ENCODE peak calls at places on chromosome 9, in eight cellular contexts. One of them, this sample, is unnamed.

GRCh38 chr9:859251-859650 is 17.8 kb downstream of the DMRT1 start:
- DNase-seq in IMR-90: no peak
- DNase-seq in A673: no peak
- DNase-seq in pancreas: no peak
- DNase-seq in WERI-Rb-1: no peak
- DNase-seq in effector memory CD4-positive, alpha-beta T cell: no peak
- DNase-seq in mucosa of descending colon: no peak
- DNase-seq in AG04450: no peak
- DNase-seq in this sample: no peak

GRCh38 chr9:114321759-114322158 is 1.1 kb upstream of the ORM1 start:
- DNase-seq in IMR-90: peak
- DNase-seq in A673: no peak
- DNase-seq in pancreas: no peak
- DNase-seq in WERI-Rb-1: no peak
- DNase-seq in effector memory CD4-positive, alpha-beta T cell: no peak
- DNase-seq in mucosa of descending colon: peak
- DNase-seq in AG04450: no peak
- DNase-seq in this sample: no peak

GRCh38 chr9:122058707-122059106 is 34.4 kb downstream of the TTLL11 start:
- DNase-seq in IMR-90: no peak
- DNase-seq in A673: peak
- DNase-seq in pancreas: no peak
- DNase-seq in WERI-Rb-1: peak
- DNase-seq in effector memory CD4-positive, alpha-beta T cell: no peak
- DNase-seq in mucosa of descending colon: no peak
- DNase-seq in AG04450: no peak
- DNase-seq in this sample: no peak

GRCh38 chr9:128124873-128125574 is 2.5 kb downstream of the PTGES2 start:
- DNase-seq in IMR-90: peak
- DNase-seq in A673: peak
- DNase-seq in pancreas: peak
- DNase-seq in WERI-Rb-1: peak
- DNase-seq in effector memory CD4-positive, alpha-beta T cell: no peak
- DNase-seq in mucosa of descending colon: peak
- DNase-seq in AG04450: peak
- DNase-seq in this sample: peak

GRCh38 chr9:21810388-21810787 is 8.0 kb downstream of the MTAP start:
- DNase-seq in IMR-90: peak
- DNase-seq in A673: peak
- DNase-seq in pancreas: no peak
- DNase-seq in WERI-Rb-1: no peak
- DNase-seq in effector memory CD4-positive, alpha-beta T cell: no peak
- DNase-seq in mucosa of descending colon: no peak
- DNase-seq in AG04450: no peak
- DNase-seq in this sample: peak

GRCh38 chr9:136488247-136489214 is 5.7 kb upstream of the SEC16A start:
- DNase-seq in IMR-90: peak
- DNase-seq in A673: peak
- DNase-seq in pancreas: peak
- DNase-seq in WERI-Rb-1: peak
- DNase-seq in effector memory CD4-positive, alpha-beta T cell: peak
- DNase-seq in mucosa of descending colon: peak
- DNase-seq in AG04450: no peak
- DNase-seq in this sample: peak

GRCh38 chr9:6272229-6272597 is 56.0 kb upstream of the TPD52L3 start:
- DNase-seq in IMR-90: peak
- DNase-seq in A673: no peak
- DNase-seq in pancreas: no peak
- DNase-seq in WERI-Rb-1: no peak
- DNase-seq in effector memory CD4-positive, alpha-beta T cell: no peak
- DNase-seq in mucosa of descending colon: no peak
- DNase-seq in AG04450: peak
- DNase-seq in this sample: peak

GRCh38 chr9:131271506-131271931 is 4.8 kb downstream of the FAM78A start:
- DNase-seq in IMR-90: no peak
- DNase-seq in A673: no peak
- DNase-seq in pancreas: no peak
- DNase-seq in WERI-Rb-1: no peak
- DNase-seq in effector memory CD4-positive, alpha-beta T cell: no peak
- DNase-seq in mucosa of descending colon: peak
- DNase-seq in AG04450: no peak
- DNase-seq in this sample: no peak

GRCh38 chr9:133458643-133459312 is 1.0 kb upstream of the CACFD1 start:
- DNase-seq in IMR-90: no peak
- DNase-seq in A673: no peak
- DNase-seq in pancreas: no peak
- DNase-seq in WERI-Rb-1: no peak
- DNase-seq in effector memory CD4-positive, alpha-beta T cell: no peak
- DNase-seq in mucosa of descending colon: no peak
- DNase-seq in AG04450: no peak
- DNase-seq in this sample: no peak

GRCh38 chr9:6924988-6925563 is 167.3 kb downstream of the KDM4C start:
- DNase-seq in IMR-90: no peak
- DNase-seq in A673: no peak
- DNase-seq in pancreas: no peak
- DNase-seq in WERI-Rb-1: no peak
- DNase-seq in effector memory CD4-positive, alpha-beta T cell: no peak
- DNase-seq in mucosa of descending colon: no peak
- DNase-seq in AG04450: no peak
- DNase-seq in this sample: no peak

GRCh38 chr9:128082173-128082572 is 14.1 kb downstream of the SLC25A25 start:
- DNase-seq in IMR-90: no peak
- DNase-seq in A673: no peak
- DNase-seq in pancreas: no peak
- DNase-seq in WERI-Rb-1: no peak
- DNase-seq in effector memory CD4-positive, alpha-beta T cell: no peak
- DNase-seq in mucosa of descending colon: no peak
- DNase-seq in AG04450: no peak
- DNase-seq in this sample: peak

GRCh38 chr9:19922476-19923118 is 133.8 kb upstream of the SLC24A2 start:
- DNase-seq in IMR-90: peak
- DNase-seq in A673: peak
- DNase-seq in pancreas: no peak
- DNase-seq in WERI-Rb-1: peak
- DNase-seq in effector memory CD4-positive, alpha-beta T cell: no peak
- DNase-seq in mucosa of descending colon: no peak
- DNase-seq in AG04450: peak
- DNase-seq in this sample: peak

GRCh38 chr9:126439402-126439765 is 112.8 kb downstream of the MVB12B start:
- DNase-seq in IMR-90: peak
- DNase-seq in A673: no peak
- DNase-seq in pancreas: no peak
- DNase-seq in WERI-Rb-1: no peak
- DNase-seq in effector memory CD4-positive, alpha-beta T cell: no peak
- DNase-seq in mucosa of descending colon: no peak
- DNase-seq in AG04450: peak
- DNase-seq in this sample: peak

GRCh38 chr9:107422189-107422802 is 67.3 kb downstream of the KLF4 start:
- DNase-seq in IMR-90: peak
- DNase-seq in A673: peak
- DNase-seq in pancreas: peak
- DNase-seq in WERI-Rb-1: peak
- DNase-seq in effector memory CD4-positive, alpha-beta T cell: no peak
- DNase-seq in mucosa of descending colon: peak
- DNase-seq in AG04450: no peak
- DNase-seq in this sample: peak

GRCh38 chr9:22237497-22238363 is 208.9 kb upstream of the DMRTA1 start:
- DNase-seq in IMR-90: peak
- DNase-seq in A673: no peak
- DNase-seq in pancreas: no peak
- DNase-seq in WERI-Rb-1: no peak
- DNase-seq in effector memory CD4-positive, alpha-beta T cell: no peak
- DNase-seq in mucosa of descending colon: no peak
- DNase-seq in AG04450: peak
- DNase-seq in this sample: peak

GRCh38 chr9:94256007-94256406 is 3.1 kb upstream of the ZNF169 start:
- DNase-seq in IMR-90: no peak
- DNase-seq in A673: no peak
- DNase-seq in pancreas: no peak
- DNase-seq in WERI-Rb-1: no peak
- DNase-seq in effector memory CD4-positive, alpha-beta T cell: no peak
- DNase-seq in mucosa of descending colon: no peak
- DNase-seq in AG04450: no peak
- DNase-seq in this sample: no peak

DNA sequence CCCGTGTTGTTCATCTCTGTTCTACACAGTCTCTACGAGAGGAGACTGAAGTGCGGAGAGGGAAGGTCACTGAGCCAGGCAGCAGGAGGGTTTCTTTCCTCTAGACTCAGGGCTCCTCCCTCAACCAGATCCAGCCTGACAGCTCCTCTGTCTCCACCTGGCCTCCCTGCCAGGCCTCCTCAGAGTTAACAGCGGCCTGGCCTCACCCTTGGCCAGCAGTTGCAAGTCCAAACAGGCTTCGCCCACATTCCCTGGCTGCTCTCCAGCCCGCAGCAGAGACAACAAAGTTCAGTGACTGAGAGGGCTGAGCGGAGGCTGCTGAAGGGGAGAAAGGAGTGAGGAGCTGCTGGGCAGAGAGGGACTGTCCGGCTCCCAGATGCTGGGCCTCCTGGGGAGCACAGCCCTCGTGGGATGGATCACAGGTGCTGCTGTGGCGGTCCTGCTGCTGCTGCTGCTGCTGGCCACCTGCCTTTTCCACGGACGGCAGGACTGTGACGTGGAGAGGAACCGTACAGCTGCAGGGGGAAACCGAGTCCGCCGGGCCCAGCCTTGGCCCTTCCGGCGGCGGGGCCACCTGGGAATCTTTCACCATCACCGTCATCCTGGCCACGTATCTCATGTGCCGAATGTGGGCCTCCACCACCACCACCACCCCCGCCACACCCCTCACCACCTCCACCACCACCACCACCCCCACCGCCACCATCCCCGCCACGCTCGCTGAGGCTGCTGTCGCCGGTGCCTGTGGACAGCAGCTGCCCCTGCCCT is at the start of gene HRCT1:
- DNase-seq in IMR-90: peak
- DNase-seq in A673: peak
- DNase-seq in pancreas: peak
- DNase-seq in WERI-Rb-1: no peak
- DNase-seq in effector memory CD4-positive, alpha-beta T cell: no peak
- DNase-seq in mucosa of descending colon: peak
- DNase-seq in AG04450: peak
- DNase-seq in this sample: peak
- H3K4me3 ChIP-seq in IMR-90: no peak
- H3K4me3 ChIP-seq in A673: no peak
- H3K4me3 ChIP-seq in pancreas: no peak
- H3K4me3 ChIP-seq in WERI-Rb-1: no peak
- H3K4me3 ChIP-seq in effector memory CD4-positive, alpha-beta T cell: no peak
- H3K4me3 ChIP-seq in mucosa of descending colon: no peak
- H3K4me3 ChIP-seq in AG04450: peak
- H3K4me3 ChIP-seq in this sample: peak

DNA sequence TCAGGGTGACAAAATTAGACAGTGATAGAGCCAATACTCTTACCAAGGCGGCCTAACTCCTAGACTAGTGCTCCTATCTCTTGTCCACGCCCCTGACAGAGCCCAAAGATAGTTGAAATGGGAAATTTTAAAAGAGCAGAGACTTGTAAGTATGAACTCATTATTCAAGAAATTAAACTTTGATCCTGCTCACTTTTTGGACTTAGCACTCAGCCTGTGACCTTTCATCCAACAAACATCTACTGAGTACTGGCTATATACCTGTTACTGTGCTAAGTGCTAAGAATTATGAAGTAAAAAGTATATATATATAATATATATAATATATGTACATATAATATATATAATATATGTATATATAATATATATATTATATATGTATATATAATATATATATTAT is 1.2 kb downstream of the INVS start:
- DNase-seq in IMR-90: no peak
- DNase-seq in A673: peak
- DNase-seq in pancreas: no peak
- DNase-seq in WERI-Rb-1: no peak
- DNase-seq in effector memory CD4-positive, alpha-beta T cell: no peak
- DNase-seq in mucosa of descending colon: no peak
- DNase-seq in AG04450: no peak
- DNase-seq in this sample: no peak
- H3K4me3 ChIP-seq in IMR-90: no peak
- H3K4me3 ChIP-seq in A673: peak
- H3K4me3 ChIP-seq in pancreas: peak
- H3K4me3 ChIP-seq in WERI-Rb-1: no peak
- H3K4me3 ChIP-seq in effector memory CD4-positive, alpha-beta T cell: no peak
- H3K4me3 ChIP-seq in mucosa of descending colon: no peak
- H3K4me3 ChIP-seq in AG04450: peak
- H3K4me3 ChIP-seq in this sample: peak

DNA sequence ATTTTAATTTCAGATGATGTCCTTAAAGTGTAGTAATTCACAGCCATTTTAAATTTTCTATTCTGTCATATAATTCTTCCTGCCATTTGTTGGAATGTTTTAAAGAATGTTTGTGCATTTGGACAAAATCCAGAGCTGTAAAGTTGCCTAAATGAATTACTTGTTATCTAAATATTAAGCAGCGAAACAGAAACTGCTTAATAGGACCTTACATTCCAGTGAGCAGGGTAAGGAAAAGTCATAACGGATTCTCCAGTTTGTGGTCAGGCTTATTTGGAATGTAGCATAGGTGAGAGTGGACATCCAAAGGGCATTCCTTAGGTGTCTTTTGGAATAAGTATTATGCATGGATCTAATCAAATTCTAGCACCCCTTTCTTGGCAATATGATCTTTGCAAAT is 410.4 kb upstream of the PTPRD start:
- DNase-seq in IMR-90: no peak
- DNase-seq in A673: no peak
- DNase-seq in pancreas: no peak
- DNase-seq in WERI-Rb-1: no peak
- DNase-seq in effector memory CD4-positive, alpha-beta T cell: no peak
- DNase-seq in mucosa of descending colon: no peak
- DNase-seq in AG04450: no peak
- DNase-seq in this sample: no peak
- H3K4me3 ChIP-seq in IMR-90: no peak
- H3K4me3 ChIP-seq in A673: no peak
- H3K4me3 ChIP-seq in pancreas: no peak
- H3K4me3 ChIP-seq in WERI-Rb-1: no peak
- H3K4me3 ChIP-seq in effector memory CD4-positive, alpha-beta T cell: no peak
- H3K4me3 ChIP-seq in mucosa of descending colon: no peak
- H3K4me3 ChIP-seq in AG04450: no peak
- H3K4me3 ChIP-seq in this sample: no peak

DNA sequence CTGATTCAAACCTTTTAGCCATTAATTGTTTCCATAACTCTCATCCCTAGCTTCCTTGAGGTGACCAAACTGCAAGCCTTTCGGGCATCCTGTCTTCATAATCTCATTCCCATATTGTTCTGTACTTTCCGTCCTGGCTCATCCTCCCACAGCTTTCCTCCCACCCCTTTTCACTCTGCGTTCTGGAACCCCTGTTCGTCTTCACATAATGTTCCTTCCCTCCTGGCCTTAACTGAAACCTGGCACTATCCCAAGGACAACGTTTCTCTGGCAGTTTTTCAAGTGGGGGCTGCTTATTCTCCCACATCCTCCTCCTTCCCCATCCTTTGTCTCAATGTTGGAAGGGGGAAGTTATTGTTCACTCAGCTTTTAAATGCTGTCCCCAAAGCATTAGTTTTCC is 1.5 kb downstream of the ZNF189 start:
- DNase-seq in IMR-90: no peak
- DNase-seq in A673: no peak
- DNase-seq in pancreas: peak
- DNase-seq in WERI-Rb-1: no peak
- DNase-seq in effector memory CD4-positive, alpha-beta T cell: no peak
- DNase-seq in mucosa of descending colon: no peak
- DNase-seq in AG04450: no peak
- DNase-seq in this sample: no peak
- H3K4me3 ChIP-seq in IMR-90: peak
- H3K4me3 ChIP-seq in A673: peak
- H3K4me3 ChIP-seq in pancreas: peak
- H3K4me3 ChIP-seq in WERI-Rb-1: no peak
- H3K4me3 ChIP-seq in effector memory CD4-positive, alpha-beta T cell: no peak
- H3K4me3 ChIP-seq in mucosa of descending colon: no peak
- H3K4me3 ChIP-seq in AG04450: peak
- H3K4me3 ChIP-seq in this sample: peak

GRCh38 chr9:123316053-123316718 is 39.8 kb upstream of the CRB2 start:
- DNase-seq in IMR-90: no peak
- DNase-seq in A673: no peak
- DNase-seq in pancreas: no peak
- DNase-seq in WERI-Rb-1: no peak
- DNase-seq in effector memory CD4-positive, alpha-beta T cell: no peak
- DNase-seq in mucosa of descending colon: no peak
- DNase-seq in AG04450: no peak
- DNase-seq in this sample: no peak
- H3K4me3 ChIP-seq in IMR-90: no peak
- H3K4me3 ChIP-seq in A673: no peak
- H3K4me3 ChIP-seq in pancreas: no peak
- H3K4me3 ChIP-seq in WERI-Rb-1: no peak
- H3K4me3 ChIP-seq in effector memory CD4-positive, alpha-beta T cell: no peak
- H3K4me3 ChIP-seq in mucosa of descending colon: no peak
- H3K4me3 ChIP-seq in AG04450: no peak
- H3K4me3 ChIP-seq in this sample: no peak

This sample was measured in mammary epithelial cell.